ENCODE peak calls at places on chromosomes 4 and X, in five cellular contexts. One of them, this sample, is unnamed.

GRCh38 chrX:112888916-112889315 is 48.3 kb upstream of the AMOT start:
- DNase-seq in iPS DF 19.7: no peak
- DNase-seq in fibroblast of mammary gland: no peak
- DNase-seq in HFFc6: no peak
- DNase-seq in GM23338: no peak
- DNase-seq in this sample: no peak

GRCh38 chrX:9374537-9374936 is 90.3 kb upstream of the TBL1X start:
- DNase-seq in iPS DF 19.7: no peak
- DNase-seq in fibroblast of mammary gland: no peak
- DNase-seq in HFFc6: no peak
- DNase-seq in GM23338: no peak
- DNase-seq in this sample: no peak

GRCh38 chrX:136030357-136031225 is 45.4 kb downstream of the SLC9A6 start:
- DNase-seq in iPS DF 19.7: no peak
- DNase-seq in fibroblast of mammary gland: peak; percentile 63
- DNase-seq in HFFc6: peak; percentile 51
- DNase-seq in GM23338: no peak
- DNase-seq in this sample: no peak

GRCh38 chr4:120009731-120010130 is 56.9 kb downstream of the MAD2L1 start:
- DNase-seq in iPS DF 19.7: no peak
- DNase-seq in fibroblast of mammary gland: peak; percentile 87
- DNase-seq in HFFc6: peak; percentile 61
- DNase-seq in GM23338: no peak
- DNase-seq in this sample: peak; percentile 21

GRCh38 chr4:75370582-75370981 is 143.6 kb downstream of the RCHY1 start:
- DNase-seq in iPS DF 19.7: no peak
- DNase-seq in fibroblast of mammary gland: no peak
- DNase-seq in HFFc6: no peak
- DNase-seq in GM23338: no peak
- DNase-seq in this sample: no peak

GRCh38 chr4:7905461-7905915 is 34.2 kb downstream of the AFAP1 start:
- DNase-seq in iPS DF 19.7: no peak
- DNase-seq in fibroblast of mammary gland: peak; percentile 91
- DNase-seq in HFFc6: peak; percentile 45
- DNase-seq in GM23338: no peak
- DNase-seq in this sample: no peak

GRCh38 chr4:168787334-168787733 is 222.7 kb downstream of the CBR4 start:
- DNase-seq in iPS DF 19.7: no peak
- DNase-seq in fibroblast of mammary gland: no peak
- DNase-seq in HFFc6: no peak
- DNase-seq in GM23338: no peak
- DNase-seq in this sample: no peak

GRCh38 chrX:71163010-71163409 is 18.4 kb downstream of the NLGN3 start:
- DNase-seq in iPS DF 19.7: no peak
- DNase-seq in fibroblast of mammary gland: no peak
- DNase-seq in HFFc6: no peak
- DNase-seq in GM23338: peak; percentile 77
- DNase-seq in this sample: no peak

GRCh38 chr4:107978716-107979451 is 10.8 kb upstream of the HADH start:
- DNase-seq in iPS DF 19.7: no peak
- DNase-seq in fibroblast of mammary gland: no peak
- DNase-seq in HFFc6: no peak
- DNase-seq in GM23338: no peak
- DNase-seq in this sample: no peak

GRCh38 chr4:139015948-139016451 is 419 bp downstream of the NOCT start:
- DNase-seq in iPS DF 19.7: no peak
- DNase-seq in fibroblast of mammary gland: peak; percentile 32
- DNase-seq in HFFc6: peak; percentile 10
- DNase-seq in GM23338: peak; percentile 32
- DNase-seq in this sample: no peak

GRCh38 chr4:7388627-7389026 is 46.1 kb downstream of the PSAPL1 start:
- DNase-seq in iPS DF 19.7: no peak
- DNase-seq in fibroblast of mammary gland: no peak
- DNase-seq in HFFc6: no peak
- DNase-seq in GM23338: no peak
- DNase-seq in this sample: no peak

GRCh38 chr4:4618846-4619245 is 77.0 kb upstream of the STX18 start:
- DNase-seq in iPS DF 19.7: no peak
- DNase-seq in fibroblast of mammary gland: no peak
- DNase-seq in HFFc6: no peak
- DNase-seq in GM23338: no peak
- DNase-seq in this sample: no peak

GRCh38 chr4:80196259-80197131 is 808 bp upstream of the PRDM8 start:
- DNase-seq in iPS DF 19.7: no peak
- DNase-seq in fibroblast of mammary gland: no peak
- DNase-seq in HFFc6: no peak
- DNase-seq in GM23338: peak; percentile 86
- DNase-seq in this sample: no peak